ENCODE peak calls at places on chromosomes 4 and X, in seven cellular contexts. K is heart right ventricle, R is upper lobe of right lung, Z is sigmoid colon, H is left ventricle myocardium inferior, X is ovary, O is HCT116. B is an unnamed sample.

GRCh38 chr4:185019451-185020292 is 1.4 kb downstream of the HELT start:
- DNase-seq in X (no peak), K (no peak), R (no peak), O (no peak), H (no peak), Z (no peak), B (no peak)

GRCh38 chrX:39337461-39337860 is 536.2 kb downstream of the MID1IP1 start:
- DNase-seq in R (no peak), Z (no peak), X (peak; percentile 14), H (no peak), O (no peak), K (no peak), B (no peak)

GRCh38 chr4:182492456-182492855 is 249.3 kb downstream of the TENM3 start:
- DNase-seq in R (no peak), O (no peak), H (no peak), Z (no peak), X (no peak), K (no peak), B (no peak)

GRCh38 chr4:77802406-77802805 is 16.8 kb downstream of the CNOT6L start:
- DNase-seq in R (no peak), Z (no peak), O (no peak), H (no peak), K (no peak), X (no peak), B (no peak)

GRCh38 chr4:139584784-139585183 is 28.8 kb upstream of the SETD7 start:
- DNase-seq in X (no peak), K (no peak), H (no peak), R (no peak), Z (no peak), O (no peak), B (no peak)

GRCh38 chr4:139144161-139144859 is 32.7 kb downstream of the ELF2 start:
- DNase-seq in K (peak; percentile 18), Z (peak; percentile 75), X (peak; percentile 17), O (no peak), R (peak; percentile 73), H (peak; percentile 33), B (no peak)

GRCh38 chr4:125390126-125390525 is 75.4 kb downstream of the FAT4 start:
- DNase-seq in H (no peak), X (no peak), K (no peak), O (no peak), R (no peak), Z (no peak), B (no peak)

GRCh38 chr4:113368056-113368455 is 318.6 kb downstream of the ANK2 start:
- DNase-seq in H (no peak), Z (no peak), O (no peak), K (no peak), R (no peak), X (no peak), B (no peak)

GRCh38 chr4:89586864-89587263 is 250.1 kb downstream of the SNCA start:
- DNase-seq in R (no peak), X (no peak), O (peak; percentile 7), H (no peak), K (no peak), Z (no peak), B (no peak)

GRCh38 chr4:211033-211511 is 86.8 kb downstream of the ZNF718 start:
- DNase-seq in H (no peak), X (no peak), O (no peak), R (no peak), K (no peak), Z (no peak), B (no peak)

GRCh38 chr4:213971-214370 is 89.7 kb downstream of the ZNF718 start:
- DNase-seq in R (no peak), Z (no peak), O (no peak), X (no peak), K (no peak), H (no peak), B (no peak)

GRCh38 chr4:217891-218290 is 87.4 kb downstream of the ZNF732 start:
- DNase-seq in K (no peak), Z (no peak), H (no peak), R (no peak), X (no peak), O (no peak), B (no peak)

DNA sequence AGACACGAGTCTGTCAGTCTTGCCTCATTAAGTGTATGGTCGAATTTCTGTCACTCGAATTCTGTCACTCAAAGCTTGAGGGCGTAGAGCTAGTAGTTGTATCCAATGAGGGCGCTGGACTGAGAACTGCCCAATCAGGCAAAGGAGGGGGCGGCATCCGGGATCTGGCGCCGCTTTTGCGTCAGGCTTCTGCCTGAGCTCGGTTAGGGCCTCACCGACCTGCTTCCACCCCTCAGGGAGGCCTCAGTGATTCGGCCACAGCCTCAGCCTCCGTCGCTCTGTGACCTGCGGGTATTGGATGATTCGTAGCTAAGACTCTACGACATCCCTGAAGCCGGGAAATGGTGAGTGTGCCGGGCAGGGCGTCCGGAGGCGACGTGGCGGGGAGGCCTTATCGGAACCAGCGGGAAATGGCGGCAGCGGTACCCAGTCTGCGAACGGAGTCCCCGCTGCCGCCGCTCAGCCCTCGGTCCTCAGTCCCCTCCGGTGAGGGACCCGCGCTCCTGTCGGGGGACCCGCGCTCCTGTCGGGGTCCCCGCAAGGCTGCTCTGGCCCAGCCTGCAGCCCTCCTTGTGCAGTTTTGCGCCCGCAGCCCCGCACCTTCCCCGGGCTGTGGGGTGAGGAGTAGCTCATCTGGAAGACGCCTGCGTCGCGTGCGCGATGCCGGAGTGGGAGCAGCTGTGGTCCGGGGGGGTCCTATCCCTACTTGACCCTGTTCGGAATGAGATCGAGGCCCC is 88.3 kb downstream of the ZNF718 start:
- DNase-seq in R (peak; percentile 73), Z (peak; percentile 88), H (peak; percentile 80), K (peak; percentile 77), X (peak; percentile 68), O (no peak), B (no peak)
- H3K9me3 ChIP-seq in R (peaks cover 8% of the 10 kb centered on the region), Z (no peaks in the 10 kb centered on the region), H (no peaks in the 10 kb centered on the region), K (no peaks in the 10 kb centered on the region), X (no peaks in the 10 kb centered on the region), O (peaks cover 4% of the 10 kb centered on the region), B (peaks cover 28% of the 10 kb centered on the region)

GRCh38 chrX:152833378-152833777 is 2.5 kb downstream of the NSDHL start:
- DNase-seq in X (no peak), R (no peak), O (no peak), K (no peak), H (no peak), Z (no peak), B (no peak)

GRCh38 chrX:152830312-152831305 is at the start of the genes CETN2 and NSDHL:
- DNase-seq in Z (peak; percentile 98), R (peak; percentile 97), K (peak; percentile 96), X (peak; percentile 94), O (peak; percentile 86), H (peak; percentile 95), B (peak; percentile 90)

GRCh38 chrX:152832520-152832919 is 1.7 kb downstream of the NSDHL start:
- DNase-seq in K (no peak), R (no peak), Z (no peak), X (no peak), O (no peak), H (no peak), B (no peak)

GRCh38 chrX:152831391-152831790 is 528 bp downstream of the NSDHL start:
- DNase-seq in X (no peak), O (no peak), H (no peak), Z (no peak), K (no peak), R (no peak), B (no peak)
- H3K27ac ChIP-seq in X (no peak overlapping the region), O (peak overlapping the region; percentile 39), H (peak overlapping the region; percentile 84), Z (peak overlapping the region; percentile 77), K (peak overlapping the region; percentile 63), R (peak overlapping the region; percentile 66), B (peak overlapping the region; percentile 47)

DNA sequence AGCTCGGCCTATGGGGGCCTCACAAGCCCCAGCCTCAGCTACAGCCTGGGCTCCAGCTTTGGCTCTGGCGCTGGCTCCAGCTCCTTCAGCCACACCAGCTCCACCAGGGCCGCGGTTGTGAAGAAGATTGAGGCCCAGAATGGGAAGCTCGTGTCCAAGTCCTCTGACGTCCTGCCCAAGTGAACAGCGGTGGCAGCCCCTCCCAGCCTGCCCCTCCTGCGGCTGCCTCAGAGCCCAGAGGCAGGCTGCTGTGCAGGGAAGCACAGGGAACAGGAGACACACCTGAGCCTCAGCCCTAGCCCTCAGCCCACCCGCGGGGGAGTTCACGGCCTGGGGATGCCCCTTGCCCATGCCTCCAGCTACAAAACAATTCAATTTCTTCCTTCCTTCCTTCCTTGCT is 75.7 kb upstream of the ZXDA start:
- DNase-seq in R (no peak), H (no peak), O (no peak), X (no peak), Z (no peak), K (no peak), B (no peak)
- H3K9me3 ChIP-seq in R (no peaks in the 10 kb centered on the region), H (peaks cover 24% of the 10 kb centered on the region), O (no peaks in the 10 kb centered on the region), X (no peaks in the 10 kb centered on the region), Z (no peaks in the 10 kb centered on the region), K (no peaks in the 10 kb centered on the region), B (no peaks in the 10 kb centered on the region)

DNA sequence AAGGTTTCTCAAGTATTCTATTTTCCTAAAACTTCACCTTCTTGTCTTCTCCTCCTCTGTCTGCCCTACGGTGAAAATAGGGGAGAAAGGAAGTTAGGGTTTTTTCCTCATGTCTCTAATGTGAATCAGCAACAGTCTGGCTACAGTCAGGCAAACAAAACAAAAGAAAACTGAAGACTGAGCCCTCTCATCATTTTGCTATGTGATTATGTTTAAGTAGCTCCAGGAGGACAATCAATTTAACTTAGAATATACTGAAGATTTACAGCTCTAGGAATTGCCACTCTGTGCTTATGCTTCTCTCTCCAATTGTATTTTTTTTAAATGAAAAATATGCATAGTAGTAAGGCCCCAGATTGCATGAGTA is 316.2 kb downstream of the GPAT3 start:
- DNase-seq in O (peak; percentile 41), K (no peak), H (no peak), Z (no peak), X (no peak), R (no peak), B (no peak)
- H3K27ac ChIP-seq in O (peak overlapping the region; percentile 57), K (no peak overlapping the region), H (no peak overlapping the region), Z (no peak overlapping the region), X (no peak overlapping the region), R (no peak overlapping the region), B (no peak overlapping the region)